ENCODE peak calls at places on chromosomes 6 and 20, in five cellular contexts. A, L, T, K and W are unnamed samples.
A peak's percentile ranks its signal among the peaks of the same experiment; 100 is the strongest.

GRCh38 chr6:26195924-26196845 is 109.0 kb downstream of the HFE start:
- DNase-seq in A (no peak), L (peak; percentile 48), T (no peak), K (no peak), W (no peak)

GRCh38 chr6:36135053-36135731 is 4.9 kb downstream of the MAPK13 start:
- DNase-seq in A (no peak), L (no peak), T (no peak), K (no peak), W (no peak)

GRCh38 chr6:69867075-69867911 is 937 bp downstream of the COL19A1 start:
- DNase-seq in A (no peak), L (peak; percentile 67), T (peak; percentile 62), K (peak; percentile 79), W (peak; percentile 72)

GRCh38 chr20:60210779-60211617 is 252.8 kb downstream of the CDH26 start:
- DNase-seq in A (peak; percentile 34), L (peak; percentile 12), T (peak; percentile 78), K (peak; percentile 78), W (peak; percentile 67)

GRCh38 chr20:32546918-32547752 is 38.0 kb downstream of the NOL4L start:
- DNase-seq in A (no peak), L (no peak), T (no peak), K (no peak), W (no peak)

GRCh38 chr20:15814903-15815302 is 758.3 kb downstream of the KIF16B start:
- DNase-seq in A (no peak), L (no peak), T (no peak), K (peak; percentile 86), W (no peak)

GRCh38 chr6:431986-432385 is 40.4 kb downstream of the IRF4 start:
- DNase-seq in A (no peak), L (no peak), T (no peak), K (peak; percentile 15), W (no peak)

GRCh38 chr20:36805396-36805795 is 31.8 kb upstream of the DSN1 start:
- DNase-seq in A (no peak), L (no peak), T (no peak), K (no peak), W (no peak)

GRCh38 chr6:47137073-47137472 is 94.9 kb upstream of the ADGRF1 start:
- DNase-seq in A (no peak), L (no peak), T (no peak), K (no peak), W (no peak)

GRCh38 chr6:43171284-43172126 is 436 bp downstream of the SRF start:
- DNase-seq in A (no peak), L (no peak), T (no peak), K (peak; percentile 31), W (no peak)

GRCh38 chr20:22776369-22776768 is 192.0 kb upstream of the FOXA2 start:
- DNase-seq in A (no peak), L (peak; percentile 26), T (no peak), K (no peak), W (no peak)

GRCh38 chr20:13485576-13485975 is 153.2 kb downstream of the TASP1 start:
- DNase-seq in A (no peak), L (no peak), T (no peak), K (no peak), W (no peak)

GRCh38 chr6:113779656-113780055 is 77.5 kb upstream of the MARCKS start:
- DNase-seq in A (no peak), L (no peak), T (no peak), K (no peak), W (no peak)

GRCh38 chr20:53677447-53678314 is 84.0 kb upstream of the ZNF217 start:
- DNase-seq in A (no peak), L (peak; percentile 58), T (peak; percentile 42), K (peak; percentile 40), W (no peak)

GRCh38 chr20:59820204-59821041 is 113.0 kb downstream of the SYCP2 start:
- DNase-seq in A (no peak), L (no peak), T (peak; percentile 11), K (no peak), W (no peak)

GRCh38 chr20:38353298-38353697 is 7.0 kb downstream of the LBP start:
- DNase-seq in A (no peak), L (no peak), T (no peak), K (no peak), W (no peak)

GRCh38 chr20:4342631-4343030 is 327.3 kb upstream of the RNF24 start:
- DNase-seq in A (no peak), L (no peak), T (no peak), K (no peak), W (no peak)

GRCh38 chr6:106547961-106548453 is 81.3 kb downstream of the RTN4IP1 start:
- DNase-seq in A (peak; percentile 5), L (peak; percentile 80), T (no peak), K (peak; percentile 86), W (no peak)

GRCh38 chr6:18330548-18331066 is 56.5 kb upstream of the RNF144B start:
- DNase-seq in A (no peak), L (no peak), T (no peak), K (peak; percentile 30), W (no peak)

GRCh38 chr20:57124346-57124745 is 142.1 kb downstream of the BMP7 start:
- DNase-seq in A (no peak), L (no peak), T (no peak), K (no peak), W (no peak)

GRCh38 chr6:37210313-37210898 is 40.5 kb downstream of the PIM1 start:
- DNase-seq in A (peak; percentile 59), L (peak; percentile 86), T (peak; percentile 74), K (peak; percentile 95), W (peak; percentile 84)

GRCh38 chr20:49413677-49414076 is 68.8 kb downstream of the KCNB1 start:
- DNase-seq in A (no peak), L (no peak), T (no peak), K (peak; percentile 31), W (no peak)

GRCh38 chr6:146785001-146785585 is 186.3 kb downstream of the ADGB start:
- DNase-seq in A (no peak), L (peak; percentile 59), T (no peak), K (peak; percentile 77), W (peak; percentile 46)

GRCh38 chr6:61809004-61809595 is 476.9 kb downstream of the KHDRBS2 start:
- DNase-seq in A (no peak), L (peak; percentile 44), T (no peak), K (peak; percentile 44), W (peak; percentile 17)

GRCh38 chr6:25170640-25171039 is 108.5 kb upstream of the CARMIL1 start:
- DNase-seq in A (no peak), L (no peak), T (no peak), K (no peak), W (no peak)

GRCh38 chr6:34512738-34513115 is 43.4 kb downstream of the SPDEF start:
- DNase-seq in A (no peak), L (peak; percentile 3), T (no peak), K (no peak), W (no peak)

GRCh38 chr20:2806351-2806701 is 5.9 kb upstream of the CPXM1 start:
- DNase-seq in A (no peak), L (no peak), T (no peak), K (no peak), W (no peak)
- H3K4me2 ChIP-seq in A (no peak overlapping the region), L (no peak overlapping the region), T (no peak overlapping the region), K (no peak overlapping the region), W (no peak overlapping the region)

DNA sequence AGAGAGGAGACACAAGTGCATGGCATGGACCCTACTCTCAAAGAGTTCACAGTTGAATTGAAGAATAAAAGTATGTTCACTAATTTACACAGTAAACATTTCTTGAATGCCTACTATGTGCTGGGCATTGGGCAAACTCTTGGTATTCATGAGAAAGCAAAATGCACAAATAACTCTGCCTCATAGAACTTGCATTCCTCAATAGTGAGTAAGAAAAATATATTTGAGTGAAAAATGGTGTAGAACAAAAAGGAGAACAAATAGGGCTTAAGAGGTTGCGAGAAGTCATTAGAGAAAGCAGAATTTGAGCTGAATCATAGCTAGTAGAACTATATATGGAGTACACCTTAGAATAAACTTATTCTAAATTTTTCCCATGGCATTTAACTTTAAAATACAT is 235.9 kb downstream of the KCNQ5 start:
- DNase-seq in A (no peak), L (peak; percentile 17), T (no peak), K (peak; percentile 60), W (no peak)
- H2BK12ac ChIP-seq in A (no peak overlapping the region), L (no peak overlapping the region), T (no peak overlapping the region), K (no peak overlapping the region), W (no peak overlapping the region)

GRCh38 chr6:63502165-63502564 is 70.1 kb upstream of the LOC128125822 start:
- DNase-seq in A (no peak), L (no peak), T (no peak), K (no peak), W (no peak)
- H3K4me2 ChIP-seq in A (no peak overlapping the region), L (no peak overlapping the region), T (no peak overlapping the region), K (no peak overlapping the region), W (no peak overlapping the region)

DNA sequence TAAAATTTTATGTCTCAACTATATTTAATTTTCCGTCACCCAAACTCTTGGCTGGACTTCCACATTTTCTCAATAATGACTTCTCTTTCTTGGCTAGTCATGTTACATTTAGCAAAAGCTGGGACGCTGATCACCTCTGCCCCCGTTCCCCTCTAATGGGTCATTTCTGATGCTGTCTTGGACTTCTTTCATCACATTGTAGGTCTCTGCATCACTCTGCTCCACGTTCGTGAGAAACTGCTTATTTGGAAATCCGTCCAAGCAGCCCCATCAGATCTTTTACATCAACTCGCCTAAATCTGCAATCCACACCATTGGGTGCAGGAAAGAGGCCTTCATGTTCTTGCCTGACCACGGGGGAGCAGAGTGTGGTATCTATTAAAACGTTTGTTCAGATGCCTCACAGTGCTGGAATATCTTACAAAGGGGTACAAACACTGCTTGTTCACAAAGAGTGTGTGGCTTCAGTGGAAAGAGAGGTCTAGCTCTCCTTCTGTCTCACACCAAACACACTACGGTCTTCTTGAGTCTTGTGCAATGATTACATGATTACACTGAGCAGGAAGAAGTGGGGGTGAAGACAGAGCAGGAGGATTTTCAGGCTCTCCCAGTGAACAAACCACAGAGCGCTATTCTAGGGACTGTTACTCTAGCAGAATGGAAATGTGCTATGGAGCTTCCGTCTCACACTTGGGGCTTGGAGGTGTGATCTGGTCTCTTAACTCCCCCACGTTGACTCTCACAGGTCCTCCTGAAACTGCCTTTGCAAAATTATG is 203.6 kb downstream of the MYLK4 start:
- DNase-seq in A (no peak), L (no peak), T (no peak), K (no peak), W (no peak)
- H2BK12ac ChIP-seq in A (no peak overlapping the region), L (no peak overlapping the region), T (no peak overlapping the region), K (no peak overlapping the region), W (no peak overlapping the region)

GRCh38 chr20:61766921-61767610 is 298.6 kb downstream of the TAF4 start:
- DNase-seq in A (no peak), L (no peak), T (no peak), K (no peak), W (no peak)
- H3K4me2 ChIP-seq in A (no peak overlapping the region), L (no peak overlapping the region), T (no peak overlapping the region), K (no peak overlapping the region), W (no peak overlapping the region)

GRCh38 chr6:15955484-15955883 is 173.4 kb upstream of the MYLIP start:
- DNase-seq in A (no peak), L (no peak), T (no peak), K (no peak), W (no peak)

GRCh38 chr6:15948930-15949900 is 179.7 kb upstream of the MYLIP start:
- DNase-seq in A (no peak), L (peak; percentile 43), T (peak; percentile 42), K (peak; percentile 43), W (no peak)

GRCh38 chr6:15953152-15953880 is 175.6 kb upstream of the MYLIP start:
- DNase-seq in A (no peak), L (peak; percentile 41), T (no peak), K (no peak), W (no peak)

GRCh38 chr6:15950962-15951569 is 177.8 kb upstream of the MYLIP start:
- DNase-seq in A (no peak), L (no peak), T (no peak), K (no peak), W (no peak)

GRCh38 chr6:15952231-15953151 is 176.4 kb upstream of the MYLIP start:
- DNase-seq in A (no peak), L (no peak), T (no peak), K (no peak), W (no peak)
- H2BK12ac ChIP-seq in A (no peak overlapping the region), L (peak overlapping the region; percentile 62), T (no peak overlapping the region), K (peak overlapping the region; percentile 30), W (no peak overlapping the region)